ENCODE peak calls at places on chromosomes 3 and 15, in seven cellular contexts. Y, B, S, K, N, V and H are unnamed samples.

GRCh38 chr3:117692416-117692995 is 982.9 kb downstream of the TUSC7 start:
- DNase-seq in B (no peak), S (no peak), N (no peak), K (no peak), V (peak; percentile 28), Y (no peak), H (no peak)

GRCh38 chr3:138945646-138946553 is 1.0 kb downstream of the FOXL2 start:
- DNase-seq in S (no peak), B (no peak), Y (no peak), K (no peak), N (peak; percentile 17), V (no peak), H (no peak)

GRCh38 chr15:72070817-72071447 is 47.0 kb downstream of the MYO9A start:
- DNase-seq in V (no peak), S (no peak), K (no peak), B (no peak), Y (no peak), N (no peak), H (peak; percentile 53)

GRCh38 chr15:34621675-34622074 is 38.2 kb upstream of the GOLGA8B start:
- DNase-seq in S (peak; percentile 64), B (no peak), K (no peak), V (no peak), Y (no peak), N (no peak), H (no peak)

GRCh38 chr15:89822030-89822429 is 7.4 kb upstream of the ANPEP start:
- DNase-seq in S (no peak), N (no peak), K (no peak), B (no peak), Y (no peak), V (no peak), H (peak; percentile 60)

GRCh38 chr15:55654541-55654940 is 66.4 kb upstream of the PYGO1 start:
- DNase-seq in S (no peak), B (no peak), Y (no peak), K (no peak), V (peak; percentile 36), N (no peak), H (no peak)

GRCh38 chr15:57685316-57685715 is 21.2 kb upstream of the POLR2M start:
- DNase-seq in K (no peak), S (no peak), N (no peak), V (no peak), Y (no peak), B (no peak), H (no peak)

GRCh38 chr15:83164409-83165404 is 42.9 kb downstream of the HDGFL3 start:
- DNase-seq in S (no peak), Y (no peak), K (no peak), V (no peak), N (no peak), B (no peak), H (no peak)

GRCh38 chr3:42256135-42256819 is 9.7 kb downstream of the CCK start:
- DNase-seq in Y (no peak), K (no peak), V (peak; percentile 14), N (peak; percentile 12), B (no peak), S (no peak), H (no peak)

GRCh38 chr3:33277193-33277882 is at the start of gene FBXL2:
- DNase-seq in S (no peak), Y (peak; percentile 82), K (peak; percentile 56), N (peak; percentile 76), B (peak; percentile 50), V (peak; percentile 56), H (peak; percentile 96)

GRCh38 chr3:49181351-49181750 is 10.0 kb downstream of the KLHDC8B start:
- DNase-seq in N (no peak), B (no peak), V (no peak), K (no peak), Y (no peak), S (no peak), H (no peak)

GRCh38 chr3:138567403-138567802 is 26.7 kb downstream of the CEP70 start:
- DNase-seq in Y (no peak), B (no peak), N (no peak), K (no peak), S (no peak), V (no peak), H (peak; percentile 25)

GRCh38 chr15:33215941-33216872 is 21.7 kb upstream of the FMN1 start:
- DNase-seq in V (peak; percentile 14), N (no peak), Y (no peak), S (no peak), K (peak; percentile 3), B (no peak), H (no peak)

GRCh38 chr15:42385206-42385979 is 26.1 kb downstream of the CAPN3 start:
- DNase-seq in Y (no peak), V (peak; percentile 46), B (peak; percentile 10), S (peak; percentile 19), K (peak; percentile 1), N (no peak), H (peak; percentile 76)

GRCh38 chr3:43632269-43632733 is 10.5 kb upstream of the ANO10 start:
- DNase-seq in Y (no peak), B (no peak), N (peak; percentile 81), V (peak; percentile 60), K (no peak), S (peak; percentile 9), H (peak; percentile 71)

GRCh38 chr15:29736745-29737023 is 85.6 kb downstream of the TJP1 start:
- DNase-seq in S (no peak), N (no peak), Y (no peak), K (no peak), B (no peak), V (peak; percentile 29), H (no peak)

GRCh38 chr3:4508048-4508981 is 15.2 kb downstream of the ITPR1 start:
- DNase-seq in Y (no peak), K (no peak), N (no peak), V (no peak), B (no peak), S (no peak), H (peak; percentile 46)

GRCh38 chr3:162302983-162303624 is 806.5 kb downstream of the OTOL1 start:
- DNase-seq in S (no peak), V (peak; percentile 39), K (no peak), Y (no peak), N (no peak), B (no peak), H (no peak)

GRCh38 chr15:93997071-93997658 is 234.2 kb upstream of the MCTP2 start:
- DNase-seq in S (peak; percentile 26), V (peak; percentile 23), B (no peak), Y (no peak), N (peak; percentile 2), K (no peak), H (no peak)

GRCh38 chr15:92092391-92092790 is 238.9 kb downstream of the SLCO3A1 start:
- DNase-seq in Y (no peak), K (no peak), N (no peak), S (no peak), V (no peak), B (no peak), H (peak; percentile 76)

GRCh38 chr3:14532691-14533456 is 7.3 kb downstream of the GRIP2 start:
- DNase-seq in N (no peak), S (no peak), Y (peak; percentile 57), V (no peak), B (no peak), K (peak; percentile 10), H (peak; percentile 64)

GRCh38 chr15:63043391-63044076 is 987 bp downstream of the TPM1 start:
- DNase-seq in V (no peak), B (no peak), Y (no peak), N (no peak), K (no peak), S (no peak), H (peak; percentile 78)

GRCh38 chr3:144033235-144033579 is 61.6 kb downstream of the DIPK2A start:
- DNase-seq in V (no peak), S (no peak), Y (no peak), B (no peak), N (no peak), K (no peak), H (no peak)

GRCh38 chr3:128787256-128788253 is 61.6 kb downstream of the RAB7A start:
- DNase-seq in Y (no peak), S (no peak), B (no peak), K (no peak), V (peak; percentile 69), N (no peak), H (no peak)

GRCh38 chr3:18444597-18445420 is 19.7 kb upstream of the SATB1 start:
- DNase-seq in B (peak; percentile 68), Y (peak; percentile 80), S (no peak), V (no peak), K (no peak), N (peak; percentile 69), H (peak; percentile 99)

GRCh38 chr15:50881121-50882048 is 27.1 kb upstream of the AP4E1 start:
- DNase-seq in K (no peak), V (no peak), S (no peak), B (no peak), Y (no peak), N (no peak), H (no peak)

GRCh38 chr15:34725565-34725964 is 29.2 kb downstream of the GJD2 start:
- DNase-seq in K (no peak), V (no peak), S (no peak), Y (no peak), N (no peak), B (no peak), H (no peak)

GRCh38 chr3:133301731-133302130 is 98.1 kb upstream of the BFSP2 start:
- DNase-seq in B (no peak), N (no peak), K (no peak), Y (no peak), V (peak; percentile 65), S (no peak), H (no peak)

GRCh38 chr15:78642341-78642740 is 1.3 kb upstream of the CHRNB4 start:
- DNase-seq in V (no peak), S (peak; percentile 43), B (no peak), Y (no peak), N (no peak), K (no peak), H (no peak)